ENCODE peak calls at places on chromosomes 16 and 17, in five cellular contexts. One of them, this sample, is unnamed.

GRCh38 chr16:1794221-1794871 is 841 bp upstream of the IGFALS start:
- DNase-seq in tibial artery: no peak
- DNase-seq in sigmoid colon: peak
- DNase-seq in GM23338: no peak
- DNase-seq in hepatocyte: peak
- DNase-seq in this sample: no peak

GRCh38 chr17:1758812-1759211 is 3.0 kb upstream of the SERPINF1 start:
- DNase-seq in tibial artery: no peak
- DNase-seq in sigmoid colon: no peak
- DNase-seq in GM23338: no peak
- DNase-seq in hepatocyte: no peak
- DNase-seq in this sample: no peak

GRCh38 chr17:76277300-76278267 is 12.4 kb downstream of the UBALD2 start:
- DNase-seq in tibial artery: no peak
- DNase-seq in sigmoid colon: no peak
- DNase-seq in GM23338: no peak
- DNase-seq in hepatocyte: no peak
- DNase-seq in this sample: no peak

GRCh38 chr17:20280832-20281231 is 186.5 kb downstream of the LGALS9B start:
- DNase-seq in tibial artery: no peak
- DNase-seq in sigmoid colon: no peak
- DNase-seq in GM23338: no peak
- DNase-seq in hepatocyte: no peak
- DNase-seq in this sample: no peak

GRCh38 chr17:69525920-69526841 is 111.7 kb downstream of the MAP2K6 start:
- DNase-seq in tibial artery: peak
- DNase-seq in sigmoid colon: peak
- DNase-seq in GM23338: peak
- DNase-seq in hepatocyte: peak
- DNase-seq in this sample: peak

GRCh38 chr17:27664606-27664965 is 33.6 kb downstream of the LGALS9 start:
- DNase-seq in tibial artery: no peak
- DNase-seq in sigmoid colon: no peak
- DNase-seq in GM23338: no peak
- DNase-seq in hepatocyte: no peak
- DNase-seq in this sample: no peak

GRCh38 chr17:32869345-32870026 is 7.4 kb downstream of the MYO1D start:
- DNase-seq in tibial artery: no peak
- DNase-seq in sigmoid colon: no peak
- DNase-seq in GM23338: no peak
- DNase-seq in hepatocyte: no peak
- DNase-seq in this sample: no peak

GRCh38 chr17:27577124-27577761 is 53.7 kb upstream of the LGALS9 start:
- DNase-seq in tibial artery: no peak
- DNase-seq in sigmoid colon: no peak
- DNase-seq in GM23338: no peak
- DNase-seq in hepatocyte: peak
- DNase-seq in this sample: peak

GRCh38 chr16:87086575-87086974 is 230.6 kb downstream of the C16orf95 start:
- DNase-seq in tibial artery: no peak
- DNase-seq in sigmoid colon: no peak
- DNase-seq in GM23338: no peak
- DNase-seq in hepatocyte: no peak
- DNase-seq in this sample: no peak

GRCh38 chr16:50469744-50470301 is 78.4 kb upstream of the NKD1 start:
- DNase-seq in tibial artery: no peak
- DNase-seq in sigmoid colon: no peak
- DNase-seq in GM23338: peak
- DNase-seq in hepatocyte: no peak
- DNase-seq in this sample: no peak

GRCh38 chr16:84975522-84975921 is 35.8 kb downstream of the ZDHHC7 start:
- DNase-seq in tibial artery: no peak
- DNase-seq in sigmoid colon: no peak
- DNase-seq in GM23338: no peak
- DNase-seq in hepatocyte: no peak
- DNase-seq in this sample: no peak

GRCh38 chr17:9900744-9901143 is 4.3 kb downstream of the RCVRN start:
- DNase-seq in tibial artery: no peak
- DNase-seq in sigmoid colon: no peak
- DNase-seq in GM23338: no peak
- DNase-seq in hepatocyte: no peak
- DNase-seq in this sample: no peak

GRCh38 chr17:54418467-54418866 is 482.2 kb upstream of the TOM1L1 start:
- DNase-seq in tibial artery: no peak
- DNase-seq in sigmoid colon: no peak
- DNase-seq in GM23338: no peak
- DNase-seq in hepatocyte: no peak
- DNase-seq in this sample: no peak

GRCh38 chr16:21708533-21709115 is 44.9 kb downstream of the OTOA start:
- DNase-seq in tibial artery: peak
- DNase-seq in sigmoid colon: peak
- DNase-seq in GM23338: peak
- DNase-seq in hepatocyte: peak
- DNase-seq in this sample: peak

GRCh38 chr16:69932228-69932627 is 18.9 kb upstream of the CLEC18A start:
- DNase-seq in tibial artery: no peak
- DNase-seq in sigmoid colon: no peak
- DNase-seq in GM23338: no peak
- DNase-seq in hepatocyte: no peak
- DNase-seq in this sample: no peak

GRCh38 chr16:80778707-80779106 is 25.7 kb downstream of the CDYL2 start:
- DNase-seq in tibial artery: no peak
- DNase-seq in sigmoid colon: no peak
- DNase-seq in GM23338: no peak
- DNase-seq in hepatocyte: no peak
- DNase-seq in this sample: no peak

GRCh38 chr17:64315032-64315490 is 52.0 kb upstream of the TEX2 start:
- DNase-seq in tibial artery: peak
- DNase-seq in sigmoid colon: peak
- DNase-seq in GM23338: no peak
- DNase-seq in hepatocyte: no peak
- DNase-seq in this sample: no peak

GRCh38 chr17:16273499-16273898 is 56.5 kb downstream of the PIGL start:
- DNase-seq in tibial artery: no peak
- DNase-seq in sigmoid colon: no peak
- DNase-seq in GM23338: no peak
- DNase-seq in hepatocyte: no peak
- DNase-seq in this sample: no peak

GRCh38 chr17:53822764-53823163 is at the start of gene KIF2B:
- DNase-seq in tibial artery: no peak
- DNase-seq in sigmoid colon: no peak
- DNase-seq in GM23338: no peak
- DNase-seq in hepatocyte: no peak
- DNase-seq in this sample: no peak

GRCh38 chr17:40099627-40100418 is 566 bp downstream of the NR1D1 start:
- DNase-seq in tibial artery: no peak
- DNase-seq in sigmoid colon: no peak
- DNase-seq in GM23338: no peak
- DNase-seq in hepatocyte: no peak
- DNase-seq in this sample: no peak

GRCh38 chr17:57999010-57999495 is 8.0 kb downstream of the SRSF1 start:
- DNase-seq in tibial artery: no peak
- DNase-seq in sigmoid colon: no peak
- DNase-seq in GM23338: no peak
- DNase-seq in hepatocyte: no peak
- DNase-seq in this sample: no peak

GRCh38 chr16:636206-637080 is at the start of gene METTL26:
- DNase-seq in tibial artery: peak
- DNase-seq in sigmoid colon: peak
- DNase-seq in GM23338: peak
- DNase-seq in hepatocyte: peak
- DNase-seq in this sample: peak

GRCh38 chr17:80308672-80309517 is 48.2 kb downstream of the RNF213 start:
- DNase-seq in tibial artery: no peak
- DNase-seq in sigmoid colon: peak
- DNase-seq in GM23338: no peak
- DNase-seq in hepatocyte: peak
- DNase-seq in this sample: peak

GRCh38 chr16:51763072-51763658 is 612.1 kb upstream of the SALL1 start:
- DNase-seq in tibial artery: no peak
- DNase-seq in sigmoid colon: no peak
- DNase-seq in GM23338: peak
- DNase-seq in hepatocyte: peak
- DNase-seq in this sample: peak

GRCh38 chr16:73019456-73020362 is 28.2 kb downstream of the ZFHX3 start:
- DNase-seq in tibial artery: no peak
- DNase-seq in sigmoid colon: peak
- DNase-seq in GM23338: no peak
- DNase-seq in hepatocyte: peak
- DNase-seq in this sample: no peak

GRCh38 chr17:49567871-49568694 is 7.6 kb upstream of the NXPH3 start:
- DNase-seq in tibial artery: peak
- DNase-seq in sigmoid colon: peak
- DNase-seq in GM23338: peak
- DNase-seq in hepatocyte: peak
- DNase-seq in this sample: peak
- H3K27ac ChIP-seq in tibial artery: peak
- H3K27ac ChIP-seq in sigmoid colon: peak
- H3K27ac ChIP-seq in GM23338: no peak
- H3K27ac ChIP-seq in hepatocyte: no peak
- H3K27ac ChIP-seq in this sample: no peak

DNA sequence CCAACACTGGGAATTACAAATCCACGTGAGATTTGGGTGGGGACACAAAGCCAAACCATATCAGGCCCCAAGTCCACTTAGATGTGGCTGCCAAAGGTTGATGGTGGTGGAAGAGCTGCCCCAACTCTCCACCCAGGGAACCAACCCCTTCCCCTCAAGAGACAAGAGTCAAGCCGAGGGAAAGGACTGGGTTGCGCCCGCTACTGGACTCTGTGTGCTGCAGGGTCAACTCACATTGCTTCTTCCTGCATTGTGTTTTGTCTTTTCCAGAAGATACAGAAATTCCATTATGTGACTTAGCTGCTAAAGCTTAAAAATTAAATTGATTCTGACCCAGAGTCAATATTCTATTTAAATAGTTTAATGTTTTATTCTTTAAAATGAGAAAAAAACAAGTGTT is 58.5 kb downstream of the ADAMTS18 start:
- DNase-seq in tibial artery: no peak
- DNase-seq in sigmoid colon: no peak
- DNase-seq in GM23338: peak
- DNase-seq in hepatocyte: no peak
- DNase-seq in this sample: no peak
- TF ChIP-seq CTCF in tibial artery: no peak
- TF ChIP-seq CTCF in sigmoid colon: no peak
- TF ChIP-seq CTCF in GM23338: peak
- TF ChIP-seq CTCF in hepatocyte: no peak
- TF ChIP-seq CTCF in this sample: peak

GRCh38 chr16:66519482-66519881 is 30.4 kb downstream of the TK2 start:
- DNase-seq in tibial artery: no peak
- DNase-seq in sigmoid colon: no peak
- DNase-seq in GM23338: no peak
- DNase-seq in hepatocyte: no peak
- DNase-seq in this sample: no peak

GRCh38 chr16:66515543-66516171 is 34.3 kb downstream of the TK2 start:
- DNase-seq in tibial artery: peak
- DNase-seq in sigmoid colon: peak
- DNase-seq in GM23338: peak
- DNase-seq in hepatocyte: peak
- DNase-seq in this sample: no peak

GRCh38 chr16:66517586-66518263 is 32.2 kb downstream of the TK2 start:
- DNase-seq in tibial artery: no peak
- DNase-seq in sigmoid colon: no peak
- DNase-seq in GM23338: no peak
- DNase-seq in hepatocyte: no peak
- DNase-seq in this sample: no peak

GRCh38 chr16:66516808-66517585 is 32.9 kb downstream of the TK2 start:
- DNase-seq in tibial artery: peak
- DNase-seq in sigmoid colon: peak
- DNase-seq in GM23338: no peak
- DNase-seq in hepatocyte: peak
- DNase-seq in this sample: no peak

DNA sequence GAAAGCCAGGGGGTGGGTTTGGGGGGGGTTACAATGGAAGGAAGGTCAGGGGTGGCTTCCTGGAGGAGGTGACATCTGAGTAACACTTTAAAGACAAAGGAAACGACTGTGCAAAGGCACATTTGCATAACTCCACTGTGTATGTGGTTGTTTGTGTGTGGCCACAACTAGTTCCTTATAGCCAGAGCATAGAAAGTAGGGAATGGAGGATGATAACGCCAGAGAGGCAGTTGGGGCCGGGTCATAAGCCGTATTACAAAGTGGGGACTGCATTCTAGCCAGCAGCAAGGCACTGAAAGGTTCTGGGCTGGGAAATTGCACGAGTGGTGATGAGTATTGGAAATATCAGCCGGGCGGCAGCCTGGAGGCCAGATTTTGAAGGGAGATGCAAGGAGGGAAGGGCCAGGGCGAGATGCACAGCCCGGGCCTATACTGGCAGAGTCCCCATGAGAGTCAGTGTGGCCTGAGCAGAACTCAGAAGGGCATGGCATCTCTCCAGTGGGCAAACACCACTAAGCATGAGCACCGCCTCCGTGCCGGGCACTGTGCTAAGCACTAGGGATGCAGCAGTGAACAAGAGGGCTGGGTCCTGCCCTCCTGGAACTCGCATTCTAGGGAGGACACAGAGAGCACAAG is 33.6 kb downstream of the TK2 start:
- DNase-seq in tibial artery: no peak
- DNase-seq in sigmoid colon: no peak
- DNase-seq in GM23338: no peak
- DNase-seq in hepatocyte: no peak
- DNase-seq in this sample: no peak
- H3K27ac ChIP-seq in tibial artery: peak
- H3K27ac ChIP-seq in sigmoid colon: peak
- H3K27ac ChIP-seq in GM23338: no peak
- H3K27ac ChIP-seq in hepatocyte: peak
- H3K27ac ChIP-seq in this sample: no peak

DNA sequence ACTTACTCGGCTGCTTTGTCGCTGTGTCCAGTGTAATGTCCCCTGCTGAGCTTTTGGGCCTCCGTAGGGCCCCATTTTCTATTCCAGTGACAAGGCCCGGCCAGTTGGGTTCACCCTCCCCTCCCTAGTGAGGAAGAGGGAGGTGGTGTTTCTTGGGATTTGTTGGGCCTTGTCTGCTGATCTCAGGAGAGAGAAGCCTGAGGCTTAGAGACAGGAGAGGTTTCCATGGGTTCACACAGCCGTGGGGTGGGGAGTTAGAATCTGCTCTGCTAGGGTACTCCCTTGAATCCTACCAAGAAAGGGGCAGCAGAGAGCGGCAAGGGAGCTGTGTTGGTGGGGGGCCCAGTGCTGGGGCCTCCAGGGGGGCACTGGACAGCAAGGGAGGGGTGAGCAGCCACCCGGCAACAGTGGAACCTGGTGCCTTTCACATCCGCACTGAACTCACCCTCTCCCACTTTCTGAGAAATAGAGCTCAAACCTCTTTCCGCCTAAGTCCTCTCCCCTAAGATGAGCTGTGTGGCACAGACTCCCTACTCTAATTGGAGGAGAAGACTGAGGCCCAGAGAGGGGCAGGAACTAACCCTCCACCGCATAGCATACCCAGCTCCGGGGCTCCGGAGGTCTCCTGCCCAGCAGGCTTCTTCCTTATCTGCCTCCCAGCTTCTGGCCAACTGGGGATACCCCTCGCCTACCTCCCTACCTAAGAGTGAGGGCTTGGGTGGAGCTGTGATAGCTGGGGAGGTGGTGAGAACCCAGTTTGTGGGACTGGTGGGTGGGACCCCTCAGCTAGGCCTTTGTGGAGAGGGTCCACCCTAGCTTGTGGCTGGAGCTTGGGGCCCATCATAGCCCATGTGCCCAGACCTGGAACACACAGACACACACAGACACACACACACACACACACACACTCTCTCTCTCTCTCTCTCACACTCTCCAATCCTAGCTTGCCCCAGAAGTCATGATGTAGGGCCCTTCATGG is 6.8 kb downstream of the TBKBP1 start:
- DNase-seq in tibial artery: no peak
- DNase-seq in sigmoid colon: no peak
- DNase-seq in GM23338: no peak
- DNase-seq in hepatocyte: no peak
- DNase-seq in this sample: no peak
- TF ChIP-seq CTCF in tibial artery: no peak
- TF ChIP-seq CTCF in sigmoid colon: no peak
- TF ChIP-seq CTCF in GM23338: no peak
- TF ChIP-seq CTCF in hepatocyte: no peak
- TF ChIP-seq CTCF in this sample: no peak

This sample was measured in WERI-Rb-1.